ENCODE peak calls at places on chromosomes 3 and 15, in seven cellular contexts. M is right cardiac atrium, P is anterior cingulate cortex, X is tibial nerve, U is nucleus accumbens, E is myocyte, Q is caudate nucleus. W is an unnamed sample.

GRCh38 chr3:188915137-188915536 is 256.6 kb upstream of the TPRG1 start:
- DNase-seq in P (no peak), E (no peak), X (no peak), Q (no peak), U (no peak), M (no peak), W (no peak)

GRCh38 chr15:89370120-89371077 is 35.8 kb upstream of the POLG start:
- DNase-seq in P (no peak), M (no peak), E (no peak), X (no peak), Q (no peak), U (no peak), W (no peak)

GRCh38 chr15:91471410-91471993 is 371.4 kb downstream of the SV2B start:
- DNase-seq in E (no peak), Q (no peak), U (no peak), M (no peak), P (no peak), X (no peak), W (no peak)

GRCh38 chr3:135412475-135412874 is 553.1 kb upstream of the PPP2R3A start:
- DNase-seq in P (no peak), X (no peak), U (no peak), Q (no peak), M (no peak), E (peak; percentile 0), W (no peak)

GRCh38 chr15:66923438-66923881 is 141.9 kb upstream of the SMAD3 start:
- DNase-seq in E (no peak), X (no peak), Q (no peak), U (peak; percentile 6), P (no peak), M (no peak), W (no peak)

GRCh38 chr3:156382458-156383346 is 172.2 kb downstream of the SSR3 start:
- DNase-seq in X (no peak), Q (no peak), M (no peak), U (no peak), P (no peak), E (no peak), W (no peak)

GRCh38 chr3:190385835-190386688 is 1.9 kb upstream of the CLDN16 start:
- DNase-seq in P (no peak), E (peak; percentile 67), X (peak; percentile 24), Q (no peak), M (no peak), U (no peak), W (no peak)

GRCh38 chr3:184171562-184171961 is 3.1 kb upstream of the AP2M1 start:
- DNase-seq in Q (no peak), M (no peak), E (no peak), X (no peak), U (no peak), P (no peak), W (no peak)

GRCh38 chr3:41200669-41201021 is 1.3 kb downstream of the CTNNB1 start:
- DNase-seq in M (no peak), P (peak; percentile 20), Q (no peak), E (peak; percentile 61), U (no peak), X (peak; percentile 55), W (no peak)

GRCh38 chr3:58272891-58273290 is 33.2 kb upstream of the RPP14 start:
- DNase-seq in Q (no peak), U (no peak), X (no peak), M (no peak), E (peak; percentile 9), P (no peak), W (no peak)

GRCh38 chr3:49222002-49222401 is 50.6 kb downstream of the KLHDC8B start:
- DNase-seq in P (no peak), X (no peak), U (no peak), M (no peak), E (no peak), Q (no peak), W (no peak)

GRCh38 chr3:9809239-9809614 is 835 bp upstream of the TTLL3 start:
- DNase-seq in U (no peak), E (no peak), P (no peak), Q (no peak), X (no peak), M (no peak), W (no peak)

W was measured in occipital lobe.